ENCODE peak calls at places on chromosomes 5 and 9, in ten cellular contexts. X, E, O, D, Q, U, Y, R, B and Z are unnamed samples. For H3K4me1 and H3K27me3, the result is how much of the 10 kb centered on the place peaks cover.

GRCh38 chr9:122151267-122151828 is 8.2 kb downstream of the NDUFA8 start:
- DNase-seq in E (no peak), U (no peak), O (no peak), D (no peak), Y (no peak), B (no peak), R (no peak), Q (no peak), X (no peak), Z (no peak)

GRCh38 chr5:135829681-135830383 is 4.6 kb upstream of the SLC25A48 start:
- DNase-seq in Y (peak), D (peak), U (peak), B (no peak), R (peak), X (peak), E (peak), O (no peak), Q (peak), Z (peak)

GRCh38 chr5:372911-373709 is 51.6 kb downstream of the AHRR start:
- DNase-seq in D (no peak), X (peak), E (no peak), Y (no peak), U (no peak), R (peak), Q (no peak), O (no peak), B (no peak), Z (no peak)

GRCh38 chr5:137660349-137660817 is 75.5 kb downstream of the KLHL3 start:
- DNase-seq in B (peak), U (peak), D (peak), Q (peak), E (peak), O (peak), R (peak), Y (peak), X (no peak), Z (peak)

GRCh38 chr5:172165465-172165864 is 22.6 kb downstream of the STK10 start:
- DNase-seq in E (no peak), Q (no peak), U (no peak), D (no peak), O (no peak), Y (no peak), X (no peak), B (no peak), R (no peak), Z (no peak)

GRCh38 chr5:62596096-62596495 is 17.5 kb downstream of the LRRC70 start:
- DNase-seq in D (no peak), Q (no peak), U (no peak), R (no peak), X (no peak), B (no peak), Y (no peak), O (no peak), E (peak), Z (no peak)

GRCh38 chr5:80055491-80056170 is 20.5 kb downstream of the THBS4 start:
- DNase-seq in B (no peak), U (no peak), E (no peak), O (no peak), Q (no peak), R (no peak), X (peak), D (no peak), Y (no peak), Z (no peak)

GRCh38 chr5:152599096-152599495 is 194.0 kb upstream of the NMUR2 start:
- DNase-seq in D (no peak), E (no peak), Y (no peak), X (no peak), Q (no peak), U (no peak), R (no peak), B (no peak), O (no peak), Z (no peak)

GRCh38 chr9:98315551-98316060 is 60.2 kb upstream of the TBC1D2 start:
- DNase-seq in Q (peak), B (peak), D (peak), U (peak), R (peak), E (peak), X (peak), Y (peak), O (peak), Z (peak)

GRCh38 chr5:73437126-73438047 is 11.2 kb downstream of the FOXD1 start:
- DNase-seq in D (no peak), B (no peak), U (peak), R (peak), O (no peak), E (peak), X (peak), Q (no peak), Y (no peak), Z (no peak)

GRCh38 chr9:69018688-69019087 is 4.8 kb upstream of the PRKACG start:
- DNase-seq in X (no peak), E (no peak), O (no peak), Q (no peak), U (no peak), Y (no peak), B (no peak), R (no peak), D (no peak), Z (no peak)

GRCh38 chr9:79129865-79130480 is 441.8 kb upstream of the TLE4 start:
- DNase-seq in U (peak), Y (peak), D (peak), X (no peak), Q (peak), E (peak), R (peak), O (no peak), B (peak), Z (peak)

GRCh38 chr5:1223278-1223670 is 1.9 kb upstream of the SLC6A18 start:
- DNase-seq in O (no peak), D (no peak), Q (no peak), U (no peak), E (no peak), X (no peak), R (no peak), B (no peak), Y (no peak), Z (no peak)

DNA sequence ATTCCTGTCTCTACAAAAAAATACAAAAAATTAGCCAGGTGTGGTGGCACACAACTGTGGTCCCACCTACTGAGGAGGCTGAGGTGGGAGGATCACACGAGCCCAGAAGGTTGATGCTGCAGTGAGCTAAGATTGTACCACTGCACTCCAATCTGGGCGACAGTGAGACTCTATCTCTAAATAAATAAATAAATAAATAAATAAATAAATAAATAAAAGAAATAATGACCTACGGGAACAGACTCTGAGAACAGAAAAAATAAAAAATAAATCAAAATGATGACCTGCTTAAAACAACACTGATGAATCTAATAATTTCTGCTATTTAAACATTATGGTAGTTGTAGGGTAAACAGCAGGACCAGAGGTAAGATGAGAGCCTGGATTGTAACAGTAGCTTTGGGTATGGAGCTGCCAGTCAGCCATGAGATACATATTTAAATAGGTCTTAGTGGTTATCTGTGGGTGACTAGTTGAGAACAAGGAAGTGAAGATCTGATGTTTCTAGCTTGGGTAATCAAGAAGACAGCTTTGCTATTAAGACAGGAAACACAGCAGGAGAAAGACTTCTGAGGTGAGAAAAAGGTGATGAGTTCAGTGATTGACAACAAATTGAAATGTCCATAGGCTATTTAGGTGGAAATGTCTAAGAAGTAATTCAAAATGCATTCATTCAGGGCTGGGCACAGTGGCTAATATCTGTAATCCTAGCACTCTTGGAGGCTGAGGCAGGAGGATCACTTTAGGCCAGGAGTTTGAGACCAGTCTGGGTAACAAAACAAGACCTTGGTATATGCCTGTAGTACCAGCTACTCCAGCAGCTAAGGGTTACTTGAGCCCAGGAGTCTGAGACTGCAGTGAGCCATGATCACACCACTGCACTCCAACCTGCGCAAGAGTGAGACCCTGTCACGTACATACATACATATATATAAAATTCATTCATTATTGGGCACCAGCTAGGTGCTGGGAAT is 11.0 kb downstream of the RNF145 start:
- DNase-seq in O (no peak), B (no peak), D (peak), Q (no peak), Y (no peak), R (no peak), X (no peak), E (no peak), U (no peak), Z (no peak)
- H3K27ac ChIP-seq in O (no peak), B (no peak), D (peak), Q (peak), Y (no peak), R (no peak), X (no peak), E (no peak), U (no peak), Z (no peak)

DNA sequence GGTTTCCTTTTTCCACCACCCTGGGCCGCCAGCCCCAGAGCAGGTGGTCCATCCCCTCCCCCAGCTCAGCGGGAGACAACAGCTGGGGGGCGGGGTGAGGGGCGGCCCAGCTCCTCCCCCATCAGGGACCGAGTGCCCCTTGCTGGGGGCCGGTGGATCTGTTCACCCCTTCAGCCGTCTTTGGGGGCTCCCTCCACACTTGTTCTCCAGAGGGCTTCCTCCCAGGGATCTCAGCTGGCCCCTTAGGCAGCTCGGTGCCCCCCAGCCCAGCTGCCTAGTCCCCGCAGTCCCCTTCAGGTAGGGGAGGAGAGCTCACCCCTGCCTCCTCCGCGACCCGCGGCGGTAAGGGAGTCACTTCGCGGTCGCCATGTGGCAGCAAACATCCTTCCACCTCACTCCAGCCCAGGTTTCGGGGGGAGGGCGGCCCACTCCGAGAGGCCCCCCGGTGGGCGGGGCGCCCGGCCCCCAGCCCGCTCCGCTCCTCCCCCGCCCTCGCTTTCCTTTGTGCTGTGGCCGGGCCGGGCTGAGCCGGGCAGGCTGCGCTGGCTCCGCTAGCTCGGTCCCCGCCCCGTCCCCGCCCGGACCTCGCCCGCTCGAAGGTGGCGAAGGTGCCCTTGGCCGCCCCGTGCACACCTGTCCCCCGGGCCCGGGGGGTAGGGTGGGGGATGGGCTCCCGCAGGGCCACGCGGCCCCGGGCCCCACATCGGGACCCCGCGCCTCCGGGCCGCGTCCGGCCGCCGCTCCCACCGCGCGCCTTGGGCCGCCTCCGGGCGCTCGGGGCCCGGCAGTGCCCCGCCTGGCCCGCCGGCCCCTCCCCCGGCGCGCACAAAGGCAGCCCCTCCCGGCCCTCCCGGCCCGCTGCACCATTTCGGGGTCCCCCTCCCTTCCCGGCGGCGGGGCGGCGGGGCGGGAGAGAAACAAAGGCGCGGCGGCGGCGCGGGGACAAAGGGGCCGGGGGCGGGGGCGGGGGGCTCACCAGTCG is 683 bp downstream of the DBN1 start:
- DNase-seq in R (peak), U (peak), Q (no peak), B (peak), X (no peak), Y (peak), O (peak), E (peak), D (peak), Z (peak)
- H3K4me1 ChIP-seq in R (half or more), U (under half), Q (under half), B (under half), X (under half), Y (under half), O (under half), E (under half), D (under half), Z (under half)

GRCh38 chr9:132995906-132996305 is 17.4 kb downstream of the GFI1B start:
- DNase-seq in Y (no peak), U (no peak), D (no peak), R (no peak), E (no peak), Q (no peak), O (no peak), X (no peak), B (no peak), Z (no peak)
- H3K27me3 ChIP-seq in Y (half or more), U (under half), D (under half), R (half or more), E (under half), Q (under half), O (under half), X (under half), B (under half), Z (under half)

GRCh38 chr5:41452506-41452905 is 57.9 kb downstream of the PLCXD3 start:
- DNase-seq in U (no peak), B (no peak), E (no peak), X (no peak), Q (no peak), R (no peak), O (no peak), D (no peak), Y (no peak), Z (no peak)

GRCh38 chr5:41445937-41446563 is 64.4 kb downstream of the PLCXD3 start:
- DNase-seq in U (no peak), B (no peak), X (no peak), D (no peak), Q (no peak), E (peak), Y (no peak), O (no peak), R (no peak), Z (no peak)

DNA sequence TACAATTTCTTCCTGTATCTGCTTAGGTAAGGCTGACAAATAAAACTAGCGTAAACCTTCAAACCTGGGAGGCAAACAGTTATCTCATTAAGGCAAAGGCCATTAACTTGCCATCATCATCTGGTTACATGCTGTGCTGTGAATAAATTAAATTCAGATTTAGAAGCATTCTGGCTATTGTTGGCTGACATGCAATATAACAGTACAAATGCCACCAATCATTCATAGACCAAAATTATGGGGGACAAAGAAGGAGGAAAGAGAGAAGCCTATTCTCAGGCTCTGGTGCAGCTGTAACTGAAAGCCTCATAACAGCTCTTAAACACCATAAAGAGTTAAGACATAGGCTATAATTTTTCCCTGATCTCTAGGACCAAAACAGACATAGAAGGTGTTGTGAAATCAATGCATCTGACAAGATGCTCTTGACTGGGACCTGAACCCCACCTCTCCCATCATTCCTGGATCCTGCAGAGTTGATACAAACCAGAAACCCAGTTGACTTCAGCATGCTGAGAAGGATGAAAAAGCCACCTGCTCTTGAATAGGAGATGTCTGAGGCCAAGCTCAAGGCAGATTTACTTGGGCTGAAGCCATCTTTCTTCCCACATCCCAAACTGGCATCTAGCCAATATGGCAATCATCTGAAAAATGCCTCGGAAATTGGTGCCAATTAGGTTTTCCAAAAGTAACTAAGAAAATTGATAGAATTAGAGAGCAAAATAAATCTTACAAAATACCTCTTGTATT is 62.5 kb downstream of the PLCXD3 start:
- DNase-seq in E (no peak), O (no peak), D (no peak), Y (no peak), U (no peak), R (no peak), X (no peak), Q (no peak), B (no peak), Z (no peak)
- H3K27ac ChIP-seq in E (no peak), O (no peak), D (no peak), Y (no peak), U (no peak), R (no peak), X (no peak), Q (peak), B (no peak), Z (no peak)

DNA sequence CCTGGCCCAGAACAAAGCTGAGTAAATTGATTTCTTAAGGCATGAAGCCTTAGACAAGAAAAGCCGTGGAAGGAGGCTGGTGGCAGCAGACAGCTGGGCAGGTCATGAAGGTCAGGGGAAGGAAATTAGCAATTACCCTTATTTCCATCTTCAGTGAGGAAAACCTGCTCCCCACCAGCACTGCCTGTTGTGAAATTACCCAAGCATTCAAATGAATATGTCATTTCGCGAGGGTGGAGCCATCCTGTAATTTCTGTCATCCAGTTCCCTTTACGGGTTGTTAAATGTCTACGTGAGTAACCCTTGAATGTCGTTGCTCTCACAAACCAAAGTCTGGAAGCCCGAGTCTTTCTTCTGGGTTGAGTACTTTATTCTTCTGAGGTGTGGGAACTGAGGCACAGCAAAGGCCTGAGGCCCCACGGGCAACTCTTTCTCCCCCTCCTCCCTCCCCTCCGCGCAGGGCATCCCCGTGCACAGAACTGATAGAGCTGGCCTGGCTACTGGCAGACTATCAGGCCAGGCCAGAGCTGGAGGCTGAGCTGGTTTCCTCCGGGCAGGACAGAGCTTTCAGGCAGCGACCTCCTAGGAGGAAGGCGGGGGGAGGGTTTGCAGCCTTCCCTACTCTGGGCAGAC is 22.0 kb upstream of the AK3 start:
- DNase-seq in D (no peak), O (no peak), U (peak), E (peak), Q (peak), Y (peak), X (no peak), B (no peak), R (peak), Z (peak)
- H3K4me1 ChIP-seq in D (under half), O (under half), U (under half), E (under half), Q (under half), Y (under half), X (under half), B (under half), R (under half), Z (under half)

GRCh38 chr9:96236854-96237545 is 65.0 kb downstream of the HSD17B3 start:
- DNase-seq in R (no peak), Q (no peak), X (no peak), Y (no peak), U (no peak), B (no peak), O (no peak), D (no peak), E (no peak), Z (peak)
- H3K27me3 ChIP-seq in R (under half), Q (under half), X (under half), Y (under half), U (under half), B (under half), O (under half), D (under half), E (under half), Z (under half)

DNA sequence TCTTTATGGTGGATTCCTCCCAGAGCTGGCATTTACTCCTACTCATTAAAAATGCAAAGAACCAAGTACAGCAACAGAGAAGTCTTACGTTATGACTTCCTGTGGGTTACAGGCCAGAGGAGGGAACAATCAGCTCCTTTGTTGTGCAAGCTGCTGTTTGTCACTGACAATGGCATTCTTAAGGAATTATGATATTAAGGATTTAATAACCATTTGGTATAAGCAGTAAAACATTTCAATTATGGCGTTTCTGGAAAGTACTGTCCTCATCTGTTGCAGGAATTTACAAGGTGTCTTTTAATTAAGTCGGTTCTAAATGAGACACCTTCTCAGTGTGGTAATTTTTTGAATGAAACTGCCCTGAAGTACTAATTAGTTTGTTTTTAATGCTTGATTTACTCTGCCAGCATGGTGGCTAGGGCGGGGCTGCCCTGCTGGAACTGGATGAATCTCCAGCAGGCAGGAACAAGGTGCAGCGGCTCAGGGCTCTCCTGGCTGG is 49.1 kb upstream of the VDAC1 start:
- DNase-seq in E (peak), D (no peak), Q (no peak), X (no peak), R (no peak), B (no peak), Y (no peak), U (no peak), O (no peak), Z (peak)
- H3K27ac ChIP-seq in E (peak), D (no peak), Q (peak), X (peak), R (no peak), B (no peak), Y (no peak), U (no peak), O (no peak), Z (no peak)